ENCODE peak calls at places on chromosome 9, in nine cellular contexts. K, X, T, S, D, G, C, M and Z are unnamed samples.

GRCh38 chr9:5909999-5910398 is 19.3 kb downstream of the MLANA start:
- DNase-seq in K (no peak), X (peak; percentile 5), T (no peak), S (peak; percentile 52), D (no peak), G (no peak), C (peak; percentile 30), M (no peak), Z (no peak)

GRCh38 chr9:113558632-113559502 is 95.3 kb downstream of the RGS3 start:
- DNase-seq in K (peak; percentile 65), X (peak; percentile 98), T (peak; percentile 90), S (no peak), D (peak; percentile 97), G (peak; percentile 55), C (peak; percentile 88), M (peak; percentile 93), Z (no peak)

GRCh38 chr9:127537014-127537413 is 75.1 kb upstream of the STXBP1 start:
- DNase-seq in K (no peak), X (peak; percentile 47), T (no peak), S (peak; percentile 75), D (no peak), G (peak; percentile 23), C (peak; percentile 89), M (peak; percentile 40), Z (no peak)

GRCh38 chr9:99234618-99235017 is 12.5 kb downstream of the SEC61B start:
- DNase-seq in K (no peak), X (no peak), T (no peak), S (no peak), D (no peak), G (no peak), C (no peak), M (no peak), Z (no peak)

GRCh38 chr9:90256345-90256744 is 386.3 kb downstream of the DIRAS2 start:
- DNase-seq in K (no peak), X (no peak), T (no peak), S (no peak), D (no peak), G (no peak), C (no peak), M (no peak), Z (no peak)

GRCh38 chr9:132791699-132792240 is 86.3 kb downstream of the AK8 start:
- DNase-seq in K (no peak), X (no peak), T (no peak), S (no peak), D (no peak), G (no peak), C (no peak), M (no peak), Z (no peak)

GRCh38 chr9:12702160-12702758 is 9.1 kb downstream of the TYRP1 start:
- DNase-seq in K (peak; percentile 77), X (peak; percentile 87), T (peak; percentile 43), S (peak; percentile 57), D (no peak), G (peak; percentile 16), C (peak; percentile 82), M (peak; percentile 90), Z (no peak)

GRCh38 chr9:123349691-123350480 is 6.1 kb upstream of the CRB2 start:
- DNase-seq in K (peak; percentile 81), X (peak; percentile 47), T (peak; percentile 52), S (peak; percentile 38), D (no peak), G (peak; percentile 58), C (peak; percentile 73), M (peak; percentile 59), Z (no peak)

GRCh38 chr9:90958328-90958727 is 156.7 kb downstream of the SYK start:
- DNase-seq in K (no peak), X (no peak), T (no peak), S (no peak), D (no peak), G (no peak), C (no peak), M (no peak), Z (no peak)

GRCh38 chr9:84139296-84140100 is 158.9 kb downstream of the RMI1 start:
- DNase-seq in K (peak; percentile 21), X (peak; percentile 81), T (peak; percentile 36), S (peak; percentile 38), D (no peak), G (peak; percentile 73), C (peak; percentile 70), M (peak; percentile 84), Z (peak; percentile 42)

GRCh38 chr9:99980578-99980977 is 74.1 kb downstream of the STX17 start:
- DNase-seq in K (no peak), X (no peak), T (no peak), S (no peak), D (no peak), G (no peak), C (no peak), M (no peak), Z (no peak)

GRCh38 chr9:37096628-37097027 is 23.7 kb upstream of the ZCCHC7 start:
- DNase-seq in K (no peak), X (no peak), T (no peak), S (no peak), D (no peak), G (no peak), C (no peak), M (no peak), Z (no peak)

GRCh38 chr9:75636427-75637045 is 253.9 kb upstream of the PCSK5 start:
- DNase-seq in K (no peak), X (no peak), T (no peak), S (no peak), D (no peak), G (no peak), C (no peak), M (no peak), Z (no peak)

GRCh38 chr9:74499111-74499601 is 2.0 kb downstream of the RORB start:
- DNase-seq in K (peak; percentile 5), X (no peak), T (no peak), S (no peak), D (peak; percentile 39), G (no peak), C (peak; percentile 5), M (no peak), Z (no peak)

GRCh38 chr9:74498616-74499095 is 1.5 kb downstream of the RORB start:
- DNase-seq in K (peak; percentile 8), X (no peak), T (no peak), S (no peak), D (peak; percentile 71), G (no peak), C (no peak), M (no peak), Z (no peak)

GRCh38 chr9:74497750-74498615 is 848 bp downstream of the RORB start:
- DNase-seq in K (peak; percentile 29), X (peak; percentile 34), T (no peak), S (no peak), D (peak; percentile 64), G (no peak), C (peak; percentile 44), M (peak; percentile 23), Z (no peak)

GRCh38 chr9:74499770-74500583 is 2.8 kb downstream of the RORB start:
- DNase-seq in K (peak; percentile 11), X (peak; percentile 6), T (no peak), S (no peak), D (peak; percentile 44), G (no peak), C (peak; percentile 4), M (no peak), Z (no peak)

DNA sequence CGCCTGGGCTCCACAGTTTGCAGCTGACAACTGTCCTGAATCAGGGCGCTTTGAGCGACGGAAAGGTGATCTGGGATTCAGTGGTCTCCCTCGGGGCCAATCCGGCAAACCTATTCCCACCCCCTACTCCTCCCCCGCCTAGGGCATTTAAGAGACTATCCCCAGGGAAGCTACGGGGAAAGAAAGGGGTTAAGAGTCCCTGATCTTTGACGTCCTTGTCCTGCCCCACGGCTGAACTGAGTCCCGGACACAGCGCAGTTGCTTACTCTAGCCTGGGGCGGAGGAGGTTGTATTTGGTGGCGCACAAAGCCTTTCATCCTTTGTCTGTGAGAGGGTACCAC is 3.4 kb downstream of the RORB start:
- DNase-seq in K (no peak), X (no peak), T (no peak), S (no peak), D (no peak), G (no peak), C (no peak), M (no peak), Z (no peak)
- H3K4me3 ChIP-seq in K (no peak overlapping the region), X (no peak overlapping the region), T (no peak overlapping the region), S (no peak overlapping the region), D (no peak overlapping the region), G (no peak overlapping the region), C (peak overlapping the region; percentile 82), M (no peak overlapping the region), Z (no peak overlapping the region)

GRCh38 chr9:106286249-106286648 is 576.7 kb upstream of the ZNF462 start:
- DNase-seq in K (peak; percentile 51), X (peak; percentile 29), T (no peak), S (peak; percentile 35), D (no peak), G (no peak), C (no peak), M (no peak), Z (no peak)

GRCh38 chr9:106287108-106287631 is 575.8 kb upstream of the ZNF462 start:
- DNase-seq in K (peak; percentile 62), X (peak; percentile 10), T (no peak), S (peak; percentile 24), D (no peak), G (no peak), C (no peak), M (no peak), Z (no peak)

GRCh38 chr9:106288689-106289088 is 574.3 kb upstream of the ZNF462 start:
- DNase-seq in K (no peak), X (no peak), T (no peak), S (no peak), D (no peak), G (no peak), C (no peak), M (no peak), Z (no peak)

GRCh38 chr9:106284300-106284699 is 578.7 kb upstream of the ZNF462 start:
- DNase-seq in K (no peak), X (no peak), T (no peak), S (peak; percentile 11), D (no peak), G (no peak), C (no peak), M (no peak), Z (no peak)
- TF ChIP-seq CTCF in K (peak; percentile 25), X (no peak), T (no peak), S (peak; percentile 34), D (no peak), G (no peak), C (peak; percentile 10), M (peak; percentile 0), Z (peak; percentile 20)

GRCh38 chr9:73154760-73155159 is 3.1 kb downstream of the ANXA1 start:
- DNase-seq in K (no peak), X (no peak), T (no peak), S (peak; percentile 30), D (no peak), G (no peak), C (peak; percentile 22), M (no peak), Z (no peak)
- H3K4me3 ChIP-seq in K (no peak overlapping the region), X (peak overlapping the region; percentile 79), T (no peak overlapping the region), S (no peak overlapping the region), D (no peak overlapping the region), G (no peak overlapping the region), C (peak overlapping the region; percentile 72), M (peak overlapping the region; percentile 69), Z (peak overlapping the region; percentile 91)

DNA sequence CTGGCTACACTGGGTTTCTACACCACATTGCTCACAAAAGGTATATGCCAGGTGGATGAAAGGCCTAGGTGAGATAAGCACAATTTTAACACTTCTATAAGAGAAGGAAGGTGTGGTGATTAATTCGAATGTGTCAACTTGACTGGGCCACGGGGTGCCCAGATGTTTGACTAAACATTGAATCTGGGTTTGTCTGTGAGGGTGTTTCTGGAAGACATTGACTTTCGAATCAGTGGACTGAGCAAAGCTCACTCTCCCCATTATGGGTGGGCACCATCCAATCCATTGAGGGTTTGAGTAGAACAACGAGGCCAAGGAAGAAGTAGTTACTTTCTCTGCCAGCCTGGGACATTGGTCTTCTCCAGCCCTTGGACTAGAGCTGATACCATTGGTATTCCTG is 78.2 kb upstream of the COL5A1 start:
- DNase-seq in K (no peak), X (no peak), T (no peak), S (no peak), D (no peak), G (no peak), C (no peak), M (no peak), Z (no peak)
- TF ChIP-seq CTCF in K (no peak), X (no peak), T (no peak), S (no peak), D (no peak), G (no peak), C (no peak), M (no peak), Z (no peak)